ENCODE peak calls at places on chromosomes 4 and X, in eight cellular contexts. One of them, this sample, is unnamed.

GRCh38 chrX:106243376-106243775 is 75.3 kb downstream of the PWWP3B start:
- DNase-seq in occipital lobe: no peak
- DNase-seq in progenitor cell of endocrine pancreas: no peak
- DNase-seq in NCI-H510A treated with DMSO at 0.1 percent for 48 hours: no peak
- DNase-seq in stimulated activated CD4-positive, alpha-beta T cell treated with anti-CD3 and anti-CD28 coated beads, Interleukin-4, amount 100 ng/mL, for 4 hours: no peak
- DNase-seq in NCI-H2171: no peak
- DNase-seq in SJSA1: no peak
- DNase-seq in activated CD8-positive, alpha-beta memory T cell treated with anti-CD3 and anti-CD28 coated beads for 24 hours: no peak
- DNase-seq in this sample: no peak

GRCh38 chr4:83108101-83108861 is 6.2 kb downstream of the PLAC8 start:
- DNase-seq in NCI-H2171: no peak
- DNase-seq in SJSA1: no peak
- DNase-seq in progenitor cell of endocrine pancreas: no peak
- DNase-seq in activated CD8-positive, alpha-beta memory T cell treated with anti-CD3 and anti-CD28 coated beads for 24 hours: peak; percentile 74
- DNase-seq in occipital lobe: no peak
- DNase-seq in NCI-H510A treated with DMSO at 0.1 percent for 48 hours: no peak
- DNase-seq in stimulated activated CD4-positive, alpha-beta T cell treated with anti-CD3 and anti-CD28 coated beads, Interleukin-4, amount 100 ng/mL, for 4 hours: no peak
- DNase-seq in this sample: no peak

GRCh38 chrX:99172958-99173357 is 1237.1 kb downstream of the PCDH19 start:
- DNase-seq in stimulated activated CD4-positive, alpha-beta T cell treated with anti-CD3 and anti-CD28 coated beads, Interleukin-4, amount 100 ng/mL, for 4 hours: no peak
- DNase-seq in progenitor cell of endocrine pancreas: no peak
- DNase-seq in NCI-H510A treated with DMSO at 0.1 percent for 48 hours: no peak
- DNase-seq in SJSA1: no peak
- DNase-seq in NCI-H2171: no peak
- DNase-seq in occipital lobe: no peak
- DNase-seq in activated CD8-positive, alpha-beta memory T cell treated with anti-CD3 and anti-CD28 coated beads for 24 hours: no peak
- DNase-seq in this sample: no peak

GRCh38 chr4:123433573-123433972 is 37.0 kb downstream of the SPRY1 start:
- DNase-seq in occipital lobe: no peak
- DNase-seq in NCI-H510A treated with DMSO at 0.1 percent for 48 hours: no peak
- DNase-seq in stimulated activated CD4-positive, alpha-beta T cell treated with anti-CD3 and anti-CD28 coated beads, Interleukin-4, amount 100 ng/mL, for 4 hours: no peak
- DNase-seq in SJSA1: no peak
- DNase-seq in progenitor cell of endocrine pancreas: no peak
- DNase-seq in NCI-H2171: no peak
- DNase-seq in activated CD8-positive, alpha-beta memory T cell treated with anti-CD3 and anti-CD28 coated beads for 24 hours: no peak
- DNase-seq in this sample: no peak

GRCh38 chrX:40244980-40245379 is 147.2 kb upstream of the BCOR start:
- DNase-seq in SJSA1: no peak
- DNase-seq in activated CD8-positive, alpha-beta memory T cell treated with anti-CD3 and anti-CD28 coated beads for 24 hours: no peak
- DNase-seq in stimulated activated CD4-positive, alpha-beta T cell treated with anti-CD3 and anti-CD28 coated beads, Interleukin-4, amount 100 ng/mL, for 4 hours: no peak
- DNase-seq in occipital lobe: no peak
- DNase-seq in NCI-H510A treated with DMSO at 0.1 percent for 48 hours: no peak
- DNase-seq in progenitor cell of endocrine pancreas: no peak
- DNase-seq in NCI-H2171: no peak
- DNase-seq in this sample: no peak

GRCh38 chr4:83125738-83126141 is 11.2 kb upstream of the PLAC8 start:
- DNase-seq in stimulated activated CD4-positive, alpha-beta T cell treated with anti-CD3 and anti-CD28 coated beads, Interleukin-4, amount 100 ng/mL, for 4 hours: peak; percentile 30
- DNase-seq in NCI-H510A treated with DMSO at 0.1 percent for 48 hours: no peak
- DNase-seq in activated CD8-positive, alpha-beta memory T cell treated with anti-CD3 and anti-CD28 coated beads for 24 hours: no peak
- DNase-seq in progenitor cell of endocrine pancreas: no peak
- DNase-seq in SJSA1: no peak
- DNase-seq in NCI-H2171: no peak
- DNase-seq in occipital lobe: no peak
- DNase-seq in this sample: no peak

GRCh38 chrX:50747471-50747900 is 66.5 kb downstream of the SHROOM4 start:
- DNase-seq in NCI-H2171: no peak
- DNase-seq in occipital lobe: no peak
- DNase-seq in NCI-H510A treated with DMSO at 0.1 percent for 48 hours: no peak
- DNase-seq in stimulated activated CD4-positive, alpha-beta T cell treated with anti-CD3 and anti-CD28 coated beads, Interleukin-4, amount 100 ng/mL, for 4 hours: no peak
- DNase-seq in progenitor cell of endocrine pancreas: no peak
- DNase-seq in SJSA1: no peak
- DNase-seq in activated CD8-positive, alpha-beta memory T cell treated with anti-CD3 and anti-CD28 coated beads for 24 hours: no peak
- DNase-seq in this sample: peak; percentile 21

GRCh38 chr4:27910227-27910626 is 1049.6 kb downstream of the STIM2 start:
- DNase-seq in NCI-H510A treated with DMSO at 0.1 percent for 48 hours: no peak
- DNase-seq in SJSA1: no peak
- DNase-seq in occipital lobe: no peak
- DNase-seq in progenitor cell of endocrine pancreas: no peak
- DNase-seq in activated CD8-positive, alpha-beta memory T cell treated with anti-CD3 and anti-CD28 coated beads for 24 hours: no peak
- DNase-seq in stimulated activated CD4-positive, alpha-beta T cell treated with anti-CD3 and anti-CD28 coated beads, Interleukin-4, amount 100 ng/mL, for 4 hours: no peak
- DNase-seq in NCI-H2171: no peak
- DNase-seq in this sample: no peak

GRCh38 chr4:186144180-186144579 is 39.7 kb downstream of the FAM149A start:
- DNase-seq in occipital lobe: peak; percentile 32
- DNase-seq in stimulated activated CD4-positive, alpha-beta T cell treated with anti-CD3 and anti-CD28 coated beads, Interleukin-4, amount 100 ng/mL, for 4 hours: no peak
- DNase-seq in progenitor cell of endocrine pancreas: no peak
- DNase-seq in NCI-H2171: no peak
- DNase-seq in NCI-H510A treated with DMSO at 0.1 percent for 48 hours: no peak
- DNase-seq in activated CD8-positive, alpha-beta memory T cell treated with anti-CD3 and anti-CD28 coated beads for 24 hours: no peak
- DNase-seq in SJSA1: peak; percentile 11
- DNase-seq in this sample: peak; percentile 30

GRCh38 chr4:1464581-1465171 is 58.4 kb upstream of the NKX1-1 start:
- DNase-seq in stimulated activated CD4-positive, alpha-beta T cell treated with anti-CD3 and anti-CD28 coated beads, Interleukin-4, amount 100 ng/mL, for 4 hours: no peak
- DNase-seq in progenitor cell of endocrine pancreas: no peak
- DNase-seq in SJSA1: no peak
- DNase-seq in occipital lobe: no peak
- DNase-seq in activated CD8-positive, alpha-beta memory T cell treated with anti-CD3 and anti-CD28 coated beads for 24 hours: no peak
- DNase-seq in NCI-H510A treated with DMSO at 0.1 percent for 48 hours: no peak
- DNase-seq in NCI-H2171: no peak
- DNase-seq in this sample: no peak

GRCh38 chrX:102964941-102965340 is 27.9 kb downstream of the RAB40AL start:
- DNase-seq in activated CD8-positive, alpha-beta memory T cell treated with anti-CD3 and anti-CD28 coated beads for 24 hours: no peak
- DNase-seq in NCI-H2171: no peak
- DNase-seq in stimulated activated CD4-positive, alpha-beta T cell treated with anti-CD3 and anti-CD28 coated beads, Interleukin-4, amount 100 ng/mL, for 4 hours: no peak
- DNase-seq in progenitor cell of endocrine pancreas: no peak
- DNase-seq in NCI-H510A treated with DMSO at 0.1 percent for 48 hours: no peak
- DNase-seq in occipital lobe: no peak
- DNase-seq in SJSA1: no peak
- DNase-seq in this sample: no peak

GRCh38 chrX:71053217-71053621 is 14.9 kb downstream of the SNX12 start:
- DNase-seq in progenitor cell of endocrine pancreas: peak; percentile 14
- DNase-seq in SJSA1: no peak
- DNase-seq in occipital lobe: no peak
- DNase-seq in NCI-H510A treated with DMSO at 0.1 percent for 48 hours: no peak
- DNase-seq in activated CD8-positive, alpha-beta memory T cell treated with anti-CD3 and anti-CD28 coated beads for 24 hours: no peak
- DNase-seq in NCI-H2171: no peak
- DNase-seq in stimulated activated CD4-positive, alpha-beta T cell treated with anti-CD3 and anti-CD28 coated beads, Interleukin-4, amount 100 ng/mL, for 4 hours: no peak
- DNase-seq in this sample: peak; percentile 52

GRCh38 chr4:140861359-140862181 is 105.4 kb upstream of the TBC1D9 start:
- DNase-seq in NCI-H510A treated with DMSO at 0.1 percent for 48 hours: peak; percentile 46
- DNase-seq in progenitor cell of endocrine pancreas: peak; percentile 24
- DNase-seq in NCI-H2171: peak; percentile 21
- DNase-seq in activated CD8-positive, alpha-beta memory T cell treated with anti-CD3 and anti-CD28 coated beads for 24 hours: no peak
- DNase-seq in occipital lobe: peak; percentile 42
- DNase-seq in stimulated activated CD4-positive, alpha-beta T cell treated with anti-CD3 and anti-CD28 coated beads, Interleukin-4, amount 100 ng/mL, for 4 hours: peak; percentile 5
- DNase-seq in SJSA1: peak; percentile 61
- DNase-seq in this sample: peak; percentile 55

GRCh38 chrX:103329991-103330390 is at the start of gene TCEAL7:
- DNase-seq in activated CD8-positive, alpha-beta memory T cell treated with anti-CD3 and anti-CD28 coated beads for 24 hours: no peak
- DNase-seq in NCI-H2171: no peak
- DNase-seq in SJSA1: no peak
- DNase-seq in occipital lobe: peak; percentile 35
- DNase-seq in progenitor cell of endocrine pancreas: no peak
- DNase-seq in NCI-H510A treated with DMSO at 0.1 percent for 48 hours: peak; percentile 26
- DNase-seq in stimulated activated CD4-positive, alpha-beta T cell treated with anti-CD3 and anti-CD28 coated beads, Interleukin-4, amount 100 ng/mL, for 4 hours: no peak
- DNase-seq in this sample: peak; percentile 31

GRCh38 chr4:78644744-78645330 is 93.3 kb downstream of the ANXA3 start:
- DNase-seq in NCI-H2171: no peak
- DNase-seq in stimulated activated CD4-positive, alpha-beta T cell treated with anti-CD3 and anti-CD28 coated beads, Interleukin-4, amount 100 ng/mL, for 4 hours: peak; percentile 50
- DNase-seq in SJSA1: peak; percentile 52
- DNase-seq in activated CD8-positive, alpha-beta memory T cell treated with anti-CD3 and anti-CD28 coated beads for 24 hours: no peak
- DNase-seq in occipital lobe: no peak
- DNase-seq in NCI-H510A treated with DMSO at 0.1 percent for 48 hours: peak; percentile 31
- DNase-seq in progenitor cell of endocrine pancreas: no peak
- DNase-seq in this sample: peak; percentile 38

GRCh38 chr4:101147283-101147682 is 200.0 kb downstream of the PPP3CA start:
- DNase-seq in NCI-H510A treated with DMSO at 0.1 percent for 48 hours: no peak
- DNase-seq in stimulated activated CD4-positive, alpha-beta T cell treated with anti-CD3 and anti-CD28 coated beads, Interleukin-4, amount 100 ng/mL, for 4 hours: no peak
- DNase-seq in occipital lobe: no peak
- DNase-seq in progenitor cell of endocrine pancreas: no peak
- DNase-seq in NCI-H2171: no peak
- DNase-seq in SJSA1: no peak
- DNase-seq in activated CD8-positive, alpha-beta memory T cell treated with anti-CD3 and anti-CD28 coated beads for 24 hours: no peak
- DNase-seq in this sample: no peak

GRCh38 chr4:138938371-138938699 is 77.2 kb upstream of the NOCT start:
- DNase-seq in occipital lobe: no peak
- DNase-seq in activated CD8-positive, alpha-beta memory T cell treated with anti-CD3 and anti-CD28 coated beads for 24 hours: no peak
- DNase-seq in NCI-H2171: peak; percentile 10
- DNase-seq in progenitor cell of endocrine pancreas: no peak
- DNase-seq in SJSA1: no peak
- DNase-seq in stimulated activated CD4-positive, alpha-beta T cell treated with anti-CD3 and anti-CD28 coated beads, Interleukin-4, amount 100 ng/mL, for 4 hours: no peak
- DNase-seq in NCI-H510A treated with DMSO at 0.1 percent for 48 hours: peak; percentile 64
- DNase-seq in this sample: no peak

GRCh38 chrX:112266136-112266535 is 183.6 kb upstream of the TRPC5 start:
- DNase-seq in occipital lobe: no peak
- DNase-seq in progenitor cell of endocrine pancreas: no peak
- DNase-seq in activated CD8-positive, alpha-beta memory T cell treated with anti-CD3 and anti-CD28 coated beads for 24 hours: no peak
- DNase-seq in NCI-H510A treated with DMSO at 0.1 percent for 48 hours: no peak
- DNase-seq in SJSA1: no peak
- DNase-seq in stimulated activated CD4-positive, alpha-beta T cell treated with anti-CD3 and anti-CD28 coated beads, Interleukin-4, amount 100 ng/mL, for 4 hours: no peak
- DNase-seq in NCI-H2171: no peak
- DNase-seq in this sample: no peak

GRCh38 chr4:180960758-180961401 is 1282.3 kb upstream of the TENM3 start:
- DNase-seq in NCI-H2171: no peak
- DNase-seq in occipital lobe: no peak
- DNase-seq in stimulated activated CD4-positive, alpha-beta T cell treated with anti-CD3 and anti-CD28 coated beads, Interleukin-4, amount 100 ng/mL, for 4 hours: no peak
- DNase-seq in activated CD8-positive, alpha-beta memory T cell treated with anti-CD3 and anti-CD28 coated beads for 24 hours: no peak
- DNase-seq in NCI-H510A treated with DMSO at 0.1 percent for 48 hours: no peak
- DNase-seq in progenitor cell of endocrine pancreas: no peak
- DNase-seq in SJSA1: no peak
- DNase-seq in this sample: no peak

GRCh38 chr4:114383721-114384120 is 214.9 kb upstream of the UGT8 start:
- DNase-seq in NCI-H510A treated with DMSO at 0.1 percent for 48 hours: no peak
- DNase-seq in activated CD8-positive, alpha-beta memory T cell treated with anti-CD3 and anti-CD28 coated beads for 24 hours: no peak
- DNase-seq in progenitor cell of endocrine pancreas: no peak
- DNase-seq in SJSA1: peak; percentile 41
- DNase-seq in occipital lobe: peak; percentile 1
- DNase-seq in NCI-H2171: no peak
- DNase-seq in stimulated activated CD4-positive, alpha-beta T cell treated with anti-CD3 and anti-CD28 coated beads, Interleukin-4, amount 100 ng/mL, for 4 hours: no peak
- DNase-seq in this sample: no peak

GRCh38 chrX:153884136-153885076 is 1.6 kb downstream of the L1CAM start:
- DNase-seq in progenitor cell of endocrine pancreas: no peak
- DNase-seq in occipital lobe: no peak
- DNase-seq in SJSA1: no peak
- DNase-seq in NCI-H510A treated with DMSO at 0.1 percent for 48 hours: no peak
- DNase-seq in stimulated activated CD4-positive, alpha-beta T cell treated with anti-CD3 and anti-CD28 coated beads, Interleukin-4, amount 100 ng/mL, for 4 hours: no peak
- DNase-seq in NCI-H2171: peak; percentile 34
- DNase-seq in activated CD8-positive, alpha-beta memory T cell treated with anti-CD3 and anti-CD28 coated beads for 24 hours: no peak
- DNase-seq in this sample: no peak

GRCh38 chr4:23039813-23040212 is 347.1 kb downstream of the GBA3 start:
- DNase-seq in NCI-H510A treated with DMSO at 0.1 percent for 48 hours: no peak
- DNase-seq in stimulated activated CD4-positive, alpha-beta T cell treated with anti-CD3 and anti-CD28 coated beads, Interleukin-4, amount 100 ng/mL, for 4 hours: no peak
- DNase-seq in SJSA1: no peak
- DNase-seq in activated CD8-positive, alpha-beta memory T cell treated with anti-CD3 and anti-CD28 coated beads for 24 hours: no peak
- DNase-seq in progenitor cell of endocrine pancreas: no peak
- DNase-seq in occipital lobe: no peak
- DNase-seq in NCI-H2171: no peak
- DNase-seq in this sample: no peak

GRCh38 chrX:23845316-23845932 is 62.3 kb downstream of the APOO start:
- DNase-seq in progenitor cell of endocrine pancreas: no peak
- DNase-seq in SJSA1: peak; percentile 10
- DNase-seq in occipital lobe: no peak
- DNase-seq in NCI-H2171: no peak
- DNase-seq in NCI-H510A treated with DMSO at 0.1 percent for 48 hours: peak; percentile 23
- DNase-seq in activated CD8-positive, alpha-beta memory T cell treated with anti-CD3 and anti-CD28 coated beads for 24 hours: no peak
- DNase-seq in stimulated activated CD4-positive, alpha-beta T cell treated with anti-CD3 and anti-CD28 coated beads, Interleukin-4, amount 100 ng/mL, for 4 hours: no peak
- DNase-seq in this sample: no peak

GRCh38 chrX:130669233-130669632 is 233.8 kb downstream of the ENOX2 start:
- DNase-seq in NCI-H510A treated with DMSO at 0.1 percent for 48 hours: no peak
- DNase-seq in progenitor cell of endocrine pancreas: no peak
- DNase-seq in SJSA1: peak; percentile 10
- DNase-seq in stimulated activated CD4-positive, alpha-beta T cell treated with anti-CD3 and anti-CD28 coated beads, Interleukin-4, amount 100 ng/mL, for 4 hours: no peak
- DNase-seq in NCI-H2171: no peak
- DNase-seq in activated CD8-positive, alpha-beta memory T cell treated with anti-CD3 and anti-CD28 coated beads for 24 hours: no peak
- DNase-seq in occipital lobe: no peak
- DNase-seq in this sample: no peak

GRCh38 chrX:18895157-18895952 is 88.6 kb downstream of the PHKA2 start:
- DNase-seq in progenitor cell of endocrine pancreas: no peak
- DNase-seq in stimulated activated CD4-positive, alpha-beta T cell treated with anti-CD3 and anti-CD28 coated beads, Interleukin-4, amount 100 ng/mL, for 4 hours: no peak
- DNase-seq in NCI-H2171: no peak
- DNase-seq in occipital lobe: peak; percentile 8
- DNase-seq in activated CD8-positive, alpha-beta memory T cell treated with anti-CD3 and anti-CD28 coated beads for 24 hours: no peak
- DNase-seq in NCI-H510A treated with DMSO at 0.1 percent for 48 hours: no peak
- DNase-seq in SJSA1: no peak
- DNase-seq in this sample: no peak

GRCh38 chr4:7661846-7662506 is 227.2 kb upstream of the PSAPL1 start:
- DNase-seq in SJSA1: no peak
- DNase-seq in activated CD8-positive, alpha-beta memory T cell treated with anti-CD3 and anti-CD28 coated beads for 24 hours: no peak
- DNase-seq in occipital lobe: no peak
- DNase-seq in stimulated activated CD4-positive, alpha-beta T cell treated with anti-CD3 and anti-CD28 coated beads, Interleukin-4, amount 100 ng/mL, for 4 hours: no peak
- DNase-seq in NCI-H510A treated with DMSO at 0.1 percent for 48 hours: no peak
- DNase-seq in progenitor cell of endocrine pancreas: no peak
- DNase-seq in NCI-H2171: no peak
- DNase-seq in this sample: no peak

GRCh38 chrX:1535241-1536041 is 1.5 kb downstream of the P2RY8 start:
- DNase-seq in SJSA1: no peak
- DNase-seq in NCI-H2171: no peak
- DNase-seq in occipital lobe: no peak
- DNase-seq in progenitor cell of endocrine pancreas: no peak
- DNase-seq in stimulated activated CD4-positive, alpha-beta T cell treated with anti-CD3 and anti-CD28 coated beads, Interleukin-4, amount 100 ng/mL, for 4 hours: peak; percentile 21
- DNase-seq in activated CD8-positive, alpha-beta memory T cell treated with anti-CD3 and anti-CD28 coated beads for 24 hours: peak; percentile 78
- DNase-seq in NCI-H510A treated with DMSO at 0.1 percent for 48 hours: no peak
- DNase-seq in this sample: no peak

GRCh38 chr4:121696140-121696640 is 590 bp downstream of the ANXA5 start:
- DNase-seq in progenitor cell of endocrine pancreas: peak; percentile 10
- DNase-seq in NCI-H2171: no peak
- DNase-seq in NCI-H510A treated with DMSO at 0.1 percent for 48 hours: no peak
- DNase-seq in occipital lobe: peak; percentile 66
- DNase-seq in activated CD8-positive, alpha-beta memory T cell treated with anti-CD3 and anti-CD28 coated beads for 24 hours: peak; percentile 79
- DNase-seq in SJSA1: peak; percentile 71
- DNase-seq in stimulated activated CD4-positive, alpha-beta T cell treated with anti-CD3 and anti-CD28 coated beads, Interleukin-4, amount 100 ng/mL, for 4 hours: peak; percentile 58
- DNase-seq in this sample: peak; percentile 45